ENCODE peak calls at places on chromosomes 12 and 14, in ten cellular contexts. K is sigmoid colon, C is H1, M is right lobe of liver, J is A549, T is HCT116, B is HepG2, Y is IMR-90, W is GM12878, G is ovary. A is an unnamed sample.

GRCh38 chr12:92593734-92594402 is 108.9 kb upstream of the PLEKHG7 start:
- DNase-seq in J (peak), B (peak), G (no peak), T (no peak), C (no peak), M (no peak), W (peak), Y (peak), K (peak), A (no peak)

GRCh38 chr12:116346751-116347150 is 69.3 kb upstream of the MED13L start:
- DNase-seq in T (no peak), G (peak), B (no peak), C (no peak), Y (peak), M (no peak), K (no peak), J (peak), W (no peak), A (no peak)

GRCh38 chr14:66422019-66422946 is 63.9 kb upstream of the CCDC196 start:
- DNase-seq in J (no peak), C (no peak), B (no peak), G (no peak), W (no peak), K (no peak), M (no peak), T (no peak), Y (no peak), A (no peak)

GRCh38 chr12:53224897-53225634 is 6.9 kb downstream of the RARG start:
- DNase-seq in J (no peak), M (no peak), Y (no peak), C (no peak), B (no peak), K (no peak), W (no peak), T (no peak), G (no peak), A (no peak)

GRCh38 chr12:67649165-67650126 is 901 bp downstream of the DYRK2 start:
- DNase-seq in G (peak), M (peak), C (no peak), K (peak), J (peak), T (no peak), B (no peak), W (no peak), Y (no peak), A (peak)

GRCh38 chr12:89529738-89530137 is 3.9 kb upstream of the POC1B start:
- DNase-seq in B (peak), W (peak), C (no peak), K (no peak), M (no peak), Y (peak), J (peak), G (no peak), T (no peak), A (no peak)

GRCh38 chr12:97493729-97494128 is 31.1 kb downstream of the RMST start:
- DNase-seq in J (no peak), G (no peak), B (no peak), T (no peak), W (no peak), Y (no peak), K (no peak), M (no peak), C (no peak), A (no peak)

GRCh38 chr12:27504506-27504905 is 19.5 kb upstream of the PPFIBP1 start:
- DNase-seq in G (no peak), K (no peak), J (no peak), B (no peak), W (no peak), M (no peak), Y (peak), T (no peak), C (no peak), A (no peak)

GRCh38 chr12:97921957-97922722 is 459.5 kb downstream of the RMST start:
- DNase-seq in C (no peak), M (no peak), G (no peak), T (no peak), W (no peak), B (no peak), J (no peak), Y (no peak), K (no peak), A (no peak)

GRCh38 chr14:32494566-32495434 is 165.7 kb downstream of the AKAP6 start:
- DNase-seq in W (no peak), B (no peak), Y (peak), T (no peak), C (no peak), J (no peak), K (no peak), M (no peak), G (no peak), A (no peak)

GRCh38 chr12:93387780-93388179 is 10.1 kb downstream of the NUDT4 start:
- DNase-seq in G (no peak), Y (peak), M (no peak), T (no peak), W (no peak), B (no peak), J (no peak), C (no peak), K (no peak), A (no peak)

GRCh38 chr14:94681300-94682060 is 69.3 kb downstream of the SERPINA3 start:
- DNase-seq in T (peak), Y (peak), K (peak), M (peak), J (peak), G (no peak), B (peak), C (no peak), W (no peak), A (peak)

GRCh38 chr14:79404874-79405273 is 806.4 kb downstream of the DIO2 start:
- DNase-seq in C (no peak), G (no peak), Y (peak), J (no peak), T (no peak), B (no peak), W (no peak), K (no peak), M (no peak), A (no peak)

GRCh38 chr14:73728106-73729014 is 14.2 kb upstream of the PNMA1 start:
- DNase-seq in G (peak), W (no peak), M (peak), Y (peak), T (peak), J (peak), K (peak), C (peak), B (peak), A (peak)

GRCh38 chr14:89386214-89386886 is 30.7 kb downstream of the FOXN3 start:
- DNase-seq in J (no peak), W (peak), T (no peak), M (no peak), B (no peak), Y (peak), C (no peak), G (no peak), K (peak), A (no peak)

GRCh38 chr14:93079865-93080403 is 35.8 kb downstream of the ITPK1 start:
- DNase-seq in K (no peak), M (no peak), G (no peak), B (no peak), J (no peak), Y (no peak), W (no peak), C (no peak), T (no peak), A (no peak)

GRCh38 chr12:108560321-108560721 is 652 bp downstream of the SART3 start:
- DNase-seq in J (no peak), Y (peak), K (no peak), M (no peak), W (no peak), B (peak), G (no peak), C (no peak), T (no peak), A (no peak)

GRCh38 chr14:59343585-59343984 is 121.6 kb downstream of the GPR135 start:
- DNase-seq in K (no peak), M (no peak), W (no peak), J (no peak), T (no peak), Y (no peak), B (no peak), C (no peak), G (no peak), A (no peak)

GRCh38 chr12:22100952-22101748 is 55.1 kb downstream of the CMAS start:
- DNase-seq in K (no peak), M (peak), T (peak), J (no peak), Y (peak), G (no peak), W (peak), B (peak), C (no peak), A (no peak)

GRCh38 chr14:100222219-100223093 is 16.5 kb upstream of the YY1 start:
- DNase-seq in M (no peak), B (no peak), G (no peak), Y (no peak), T (no peak), K (no peak), W (no peak), J (no peak), C (no peak), A (no peak)

GRCh38 chr12:12182926-12183325 is 83.9 kb downstream of the LRP6 start:
- DNase-seq in M (no peak), J (no peak), B (no peak), K (no peak), C (no peak), W (no peak), G (no peak), Y (peak), T (no peak), A (no peak)

GRCh38 chr12:111035578-111036301 is 115.4 kb upstream of the MYL2 start:
- DNase-seq in G (no peak), C (no peak), B (no peak), W (no peak), Y (no peak), T (no peak), K (no peak), J (no peak), M (no peak), A (no peak)

GRCh38 chr14:95156153-95156764 is 1.1 kb downstream of the DICER1 start:
- DNase-seq in G (no peak), W (no peak), C (no peak), T (no peak), J (no peak), M (no peak), K (no peak), Y (peak), B (no peak), A (no peak)

GRCh38 chr14:65373671-65374039 is 38.9 kb upstream of the FUT8 start:
- DNase-seq in C (no peak), K (no peak), J (no peak), Y (no peak), M (no peak), W (no peak), B (no peak), G (no peak), T (no peak), A (no peak)

GRCh38 chr12:11998944-11999315 is 71.8 kb upstream of the BCL2L14 start:
- DNase-seq in B (no peak), Y (no peak), J (no peak), G (no peak), M (no peak), W (no peak), K (no peak), C (no peak), T (no peak), A (no peak)

GRCh38 chr12:89038831-89039509 is 313.3 kb downstream of the DUSP6 start:
- DNase-seq in M (no peak), J (no peak), G (no peak), B (no peak), Y (no peak), W (no peak), K (no peak), C (no peak), T (no peak), A (no peak)

GRCh38 chr12:95963104-95963503 is 20.0 kb downstream of the AMDHD1 start:
- DNase-seq in T (peak), B (no peak), M (no peak), C (no peak), Y (no peak), G (no peak), K (no peak), J (peak), W (no peak), A (no peak)

GRCh38 chr12:4168041-4168440 is 105.5 kb upstream of the CCND2 start:
- DNase-seq in K (no peak), G (no peak), B (no peak), J (no peak), M (no peak), Y (no peak), T (no peak), W (no peak), C (no peak), A (no peak)

GRCh38 chr12:8078916-8079315 is 3.2 kb upstream of the NECAP1 start:
- DNase-seq in C (no peak), M (no peak), K (no peak), W (no peak), Y (no peak), G (no peak), T (no peak), B (no peak), J (no peak), A (no peak)

GRCh38 chr14:51444381-51445000 is 204.4 kb downstream of the TMX1 start:
- DNase-seq in M (no peak), W (no peak), T (no peak), B (no peak), J (no peak), K (no peak), C (no peak), G (no peak), Y (no peak), A (no peak)

GRCh38 chr12:109277899-109278762 is 31.0 kb downstream of the FOXN4 start:
- DNase-seq in C (no peak), K (no peak), G (peak), J (peak), T (no peak), W (no peak), M (peak), Y (peak), B (peak), A (peak)

GRCh38 chr12:19010087-19010486 is 119.4 kb upstream of the PLEKHA5 start:
- DNase-seq in M (no peak), Y (no peak), J (no peak), C (no peak), K (no peak), W (no peak), T (no peak), G (no peak), B (peak), A (no peak)

GRCh38 chr14:53709381-53709780 is 247.2 kb downstream of the BMP4 start:
- DNase-seq in G (no peak), W (no peak), Y (no peak), K (no peak), M (no peak), T (no peak), B (no peak), C (no peak), J (no peak), A (no peak)

GRCh38 chr12:42192258-42192657 is 45.8 kb downstream of the YAF2 start:
- DNase-seq in W (no peak), Y (no peak), T (no peak), B (no peak), K (no peak), C (no peak), G (no peak), M (no peak), J (no peak), A (no peak)
- TF ChIP-seq POLR2A in W (no peak), Y (no peak), T (no peak), B (no peak), K (no peak), C (no peak), G (no peak), M (no peak), J (no peak), A (no peak)

GRCh38 chr12:25976289-25976688 is 17.8 kb downstream of the RASSF8 start:
- DNase-seq in J (no peak), C (no peak), K (no peak), M (no peak), G (no peak), W (no peak), Y (no peak), T (no peak), B (no peak), A (no peak)
- H3K4me3 ChIP-seq in J (no peak), C (no peak), K (peak), M (no peak), G (no peak), W (no peak), Y (no peak), T (no peak), B (no peak), A (no peak)

GRCh38 chr12:25958254-25959068 is at the start of gene RASSF8:
- DNase-seq in J (peak), T (no peak), B (peak), C (no peak), K (peak), M (peak), G (peak), Y (peak), W (no peak), A (peak)
- TF ChIP-seq CTCF in J (peak), T (no peak), B (no peak), C (no peak), K (no peak), M (no peak), G (peak), Y (no peak), W (no peak), A (no peak)

GRCh38 chr12:87441511-87441910 is 587.7 kb downstream of the C12orf50 start:
- DNase-seq in G (no peak), C (no peak), W (no peak), T (no peak), M (no peak), B (no peak), J (no peak), Y (no peak), K (no peak), A (no peak)
- TF ChIP-seq POLR2A in G (no peak), C (no peak), W (no peak), T (no peak), M (no peak), B (no peak), J (no peak), Y (no peak), K (no peak), A (no peak)

DNA sequence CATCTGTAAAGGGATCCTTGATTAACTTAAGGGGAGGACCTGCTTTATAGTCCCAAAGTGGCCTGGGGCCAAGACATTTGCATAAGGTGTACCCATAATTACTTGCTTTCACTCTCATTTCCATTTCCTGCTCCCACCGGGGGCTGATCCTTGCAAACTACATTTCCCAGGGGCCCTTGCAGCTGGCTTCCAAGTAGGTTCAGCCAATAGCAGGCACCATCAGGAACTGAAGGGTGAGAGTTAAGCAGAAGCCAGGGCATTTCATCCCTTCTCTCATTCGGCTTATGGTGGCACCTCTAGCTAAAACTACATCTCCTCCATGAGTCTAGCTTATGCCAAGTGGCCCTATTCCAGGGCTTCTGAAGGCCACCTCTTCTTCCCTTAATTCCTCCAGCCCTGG is 88.8 kb downstream of the CCDC60 start:
- DNase-seq in M (no peak), T (peak), G (no peak), W (no peak), Y (no peak), C (no peak), K (no peak), B (no peak), J (no peak), A (no peak)
- H3K4me3 ChIP-seq in M (no peak), T (no peak), G (no peak), W (no peak), Y (no peak), C (no peak), K (no peak), B (no peak), J (no peak), A (no peak)

GRCh38 chr12:131454418-131455217 is 256.3 kb upstream of the SFSWAP start:
- DNase-seq in K (no peak), W (no peak), M (no peak), C (peak), T (peak), Y (no peak), G (no peak), J (peak), B (peak), A (no peak)
- TF ChIP-seq CTCF in K (peak), W (peak), M (peak), C (peak), T (peak), Y (no peak), G (peak), J (peak), B (peak), A (no peak)

GRCh38 chr12:124566181-124567034 is 1.0 kb downstream of the NCOR2 start:
- DNase-seq in Y (peak), C (no peak), J (peak), W (no peak), T (peak), K (peak), M (peak), G (peak), B (peak), A (peak)
- TF ChIP-seq POLR2A in Y (no peak), C (peak), J (no peak), W (peak), T (no peak), K (peak), M (peak), G (peak), B (peak), A (no peak)

GRCh38 chr12:852864-853263 is 96.6 kb downstream of the RAD52 start:
- DNase-seq in J (no peak), W (no peak), K (no peak), C (no peak), G (no peak), T (no peak), Y (no peak), B (no peak), M (no peak), A (no peak)
- H3K4me3 ChIP-seq in J (no peak), W (no peak), K (no peak), C (no peak), G (no peak), T (no peak), Y (no peak), B (no peak), M (no peak), A (no peak)

GRCh38 chr14:36254020-36254614 is 66.3 kb downstream of the MBIP start:
- DNase-seq in J (no peak), G (no peak), W (no peak), Y (peak), C (no peak), B (peak), M (no peak), K (no peak), T (no peak), A (no peak)
- TF ChIP-seq CTCF in J (no peak), G (no peak), W (no peak), Y (peak), C (no peak), B (peak), M (no peak), K (no peak), T (peak), A (no peak)